ENCODE peak calls at places on chromosomes 5 and 9, in nine cellular contexts. Y, R, J, M, Z, L, N, V and D are unnamed samples.

GRCh38 chr9:133037775-133038174 is 7.0 kb downstream of the GTF3C5 start:
- DNase-seq in Z (no peak), N (no peak), L (no peak), J (no peak), Y (no peak), R (no peak), M (no peak), V (no peak), D (no peak)

GRCh38 chr9:128554155-128554862 is 1.9 kb downstream of the SPTAN1 start:
- DNase-seq in M (peak; percentile 34), R (peak; percentile 52), N (no peak), Y (peak; percentile 56), J (no peak), V (peak; percentile 45), L (peak; percentile 87), Z (peak; percentile 72), D (no peak)

GRCh38 chr5:135829681-135830383 is 4.6 kb upstream of the SLC25A48 start:
- DNase-seq in L (peak; percentile 87), J (peak; percentile 62), Y (peak; percentile 70), Z (peak; percentile 79), M (peak; percentile 79), V (peak; percentile 84), R (peak; percentile 81), N (peak; percentile 88), D (no peak)

GRCh38 chr5:113118765-113119164 is 142.2 kb downstream of the DCP2 start:
- DNase-seq in J (no peak), L (no peak), R (no peak), Z (no peak), M (no peak), Y (no peak), N (no peak), V (no peak), D (no peak)

GRCh38 chr9:124320062-124320973 is 62.6 kb downstream of the NEK6 start:
- DNase-seq in L (peak; percentile 81), M (peak; percentile 74), Z (peak; percentile 91), V (peak; percentile 82), J (peak; percentile 61), R (peak; percentile 71), Y (peak; percentile 66), N (peak; percentile 91), D (no peak)

GRCh38 chr9:71680189-71680983 is 87.9 kb downstream of the CEMIP2 start:
- DNase-seq in R (no peak), V (no peak), N (no peak), J (no peak), L (no peak), Z (peak; percentile 21), M (no peak), Y (no peak), D (no peak)

GRCh38 chr5:60779431-60779830 is 64.6 kb downstream of the ELOVL7 start:
- DNase-seq in L (no peak), J (no peak), R (no peak), N (no peak), Y (no peak), M (no peak), Z (no peak), V (no peak), D (no peak)

GRCh38 chr5:2207416-2207950 is 324.8 kb upstream of the IRX4 start:
- DNase-seq in R (no peak), M (no peak), J (no peak), V (no peak), Y (no peak), N (peak; percentile 73), Z (no peak), L (no peak), D (no peak)

GRCh38 chr9:95167998-95168397 is 149.5 kb downstream of the FANCC start:
- DNase-seq in M (peak; percentile 70), L (no peak), Y (no peak), R (no peak), J (peak; percentile 64), Z (peak; percentile 28), V (peak; percentile 82), N (no peak), D (peak; percentile 78)

GRCh38 chr5:35337332-35338168 is 107.3 kb upstream of the PRLR start:
- DNase-seq in V (no peak), L (no peak), M (peak; percentile 13), Z (no peak), Y (no peak), N (no peak), R (no peak), J (no peak), D (no peak)

GRCh38 chr5:138025285-138025684 is 7.6 kb downstream of the FAM13B start:
- DNase-seq in Y (no peak), L (no peak), N (no peak), V (no peak), Z (no peak), J (no peak), M (no peak), R (no peak), D (no peak)

GRCh38 chr5:2579126-2579525 is 172.4 kb downstream of the IRX2 start:
- DNase-seq in M (no peak), Y (no peak), Z (no peak), L (no peak), R (no peak), N (no peak), J (no peak), V (no peak), D (no peak)

GRCh38 chr5:14481299-14481799 is 100.2 kb upstream of the OTULINL start:
- DNase-seq in M (no peak), Z (no peak), R (no peak), N (no peak), J (no peak), V (no peak), Y (no peak), L (no peak), D (no peak)
- TF ChIP-seq CTCF in M (no peak), Z (no peak), R (no peak), N (no peak), J (no peak), V (no peak), Y (no peak), L (no peak), D (no peak)

GRCh38 chr5:146388418-146388817 is 49.8 kb downstream of the POU4F3 start:
- DNase-seq in Y (no peak), R (no peak), J (no peak), L (no peak), Z (no peak), M (no peak), V (no peak), N (no peak), D (peak; percentile 28)

GRCh38 chr5:146394486-146394885 is 52.6 kb upstream of the TCERG1 start:
- DNase-seq in V (no peak), L (no peak), N (no peak), M (no peak), R (no peak), Y (no peak), Z (no peak), J (no peak), D (no peak)

GRCh38 chr5:146395233-146395632 is 51.9 kb upstream of the TCERG1 start:
- DNase-seq in L (no peak), Z (no peak), J (no peak), N (no peak), M (no peak), Y (no peak), V (no peak), R (no peak), D (no peak)

DNA sequence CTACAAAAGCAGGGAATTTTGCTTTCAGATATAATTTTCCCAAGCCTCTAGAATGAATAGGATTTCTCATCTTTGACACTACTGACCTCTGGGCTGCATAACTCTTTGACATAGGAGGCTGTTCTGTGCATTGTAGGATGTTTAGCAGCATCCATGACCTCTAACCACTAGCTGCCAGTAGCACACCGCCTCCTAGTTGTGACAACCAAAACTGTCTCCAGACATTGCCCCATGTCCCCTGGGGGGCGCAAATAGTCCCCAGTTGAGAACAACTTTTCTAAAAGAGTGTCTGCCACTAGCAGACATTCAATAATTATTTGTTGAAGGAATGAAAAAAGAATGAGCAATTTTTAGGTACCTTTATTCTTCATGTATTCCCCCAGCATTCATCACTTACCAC is 51.8 kb downstream of the POU4F3 start:
- DNase-seq in J (no peak), N (no peak), R (no peak), Z (no peak), M (no peak), V (peak; percentile 22), Y (no peak), L (no peak), D (no peak)
- TF ChIP-seq CTCF in J (peak; percentile 25), N (peak; percentile 17), R (no peak), Z (peak; percentile 8), M (no peak), V (peak; percentile 37), Y (no peak), L (no peak), D (no peak)

DNA sequence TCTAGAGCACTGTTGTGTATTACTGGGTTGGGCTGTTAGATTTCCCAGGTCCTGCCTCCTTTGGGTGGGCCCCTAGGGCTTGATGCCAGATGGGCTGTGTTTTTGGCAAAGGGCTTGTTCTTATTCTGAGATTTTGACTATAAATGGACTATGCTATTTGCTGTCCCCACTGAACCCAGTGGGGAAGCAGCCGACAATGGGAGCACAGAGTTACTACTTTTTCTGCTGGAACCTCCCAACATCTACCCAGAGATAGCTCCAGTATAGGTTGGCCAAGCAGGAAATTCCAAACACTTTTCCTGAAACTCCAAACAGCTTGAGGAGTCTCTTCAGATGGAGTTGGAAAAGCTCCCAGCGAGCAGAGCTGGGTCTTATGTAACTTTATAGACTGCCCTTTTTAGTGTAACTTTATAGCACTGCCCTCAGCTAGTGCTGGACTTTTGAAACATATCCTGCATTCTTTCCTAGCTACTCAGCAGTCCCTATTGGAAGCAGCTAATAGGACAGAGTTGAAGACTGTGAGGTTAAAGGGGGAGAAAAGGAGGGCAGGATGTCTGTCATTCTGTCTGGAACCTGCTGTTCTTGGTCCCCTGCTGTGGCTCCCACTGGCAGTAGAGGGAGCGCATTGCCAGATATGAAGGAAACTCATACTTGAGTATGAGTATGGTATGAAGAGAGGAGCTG is 21.0 kb downstream of the RUSC2 start:
- DNase-seq in N (peak; percentile 88), L (peak; percentile 94), V (no peak), R (no peak), J (no peak), Z (peak; percentile 79), Y (peak; percentile 71), M (peak; percentile 48), D (peak; percentile 98)
- TF ChIP-seq CTCF in N (peak; percentile 16), L (peak; percentile 16), V (no peak), R (no peak), J (peak; percentile 27), Z (peak; percentile 40), Y (peak; percentile 39), M (no peak), D (peak; percentile 42)

GRCh38 chr5:171848911-171849520 is 63.4 kb downstream of the SMIM23 start:
- DNase-seq in N (no peak), M (no peak), Y (no peak), Z (no peak), J (no peak), R (no peak), L (no peak), V (no peak), D (no peak)

GRCh38 chr5:171851251-171851650 is 65.6 kb downstream of the SMIM23 start:
- DNase-seq in R (no peak), M (no peak), N (no peak), J (no peak), Y (no peak), V (no peak), L (no peak), Z (no peak), D (no peak)

GRCh38 chr5:171849585-171850353 is 64.2 kb downstream of the SMIM23 start:
- DNase-seq in L (no peak), Y (peak; percentile 42), J (no peak), N (no peak), V (no peak), Z (no peak), R (no peak), M (no peak), D (no peak)

GRCh38 chr5:171852255-171852681 is 66.7 kb downstream of the SMIM23 start:
- DNase-seq in L (no peak), J (no peak), Y (no peak), Z (no peak), M (no peak), N (no peak), V (no peak), R (no peak), D (no peak)

GRCh38 chr5:171850354-171850947 is 64.8 kb downstream of the SMIM23 start:
- DNase-seq in J (no peak), Z (peak; percentile 33), N (no peak), V (peak; percentile 28), R (no peak), L (no peak), Y (no peak), M (no peak), D (no peak)
- TF ChIP-seq CTCF in J (peak; percentile 57), Z (peak; percentile 53), N (peak; percentile 51), V (no peak), R (no peak), L (no peak), Y (no peak), M (no peak), D (no peak)